ENCODE peak calls at places on chromosomes 1 and 21, in four cellular contexts. G is body of pancreas, L is psoas muscle, P is brain microvascular endothelial cell. S is an unnamed sample. For H3K27me3, the result is how much of the 10 kb centered on the place peaks cover.

GRCh38 chr21:15141236-15141970 is 76.6 kb upstream of the NRIP1 start:
- DNase-seq in G (peak), L (no peak), P (no peak), S (no peak)

GRCh38 chr1:186033744-186034345 is 299.7 kb downstream of the HMCN1 start:
- DNase-seq in G (no peak), L (no peak), P (peak), S (peak)

GRCh38 chr1:244559561-244559960 is 93.4 kb upstream of the DESI2 start:
- DNase-seq in G (no peak), L (no peak), P (no peak), S (no peak)

GRCh38 chr1:147472953-147473734 is 68.2 kb upstream of the BCL9 start:
- DNase-seq in G (no peak), L (no peak), P (peak), S (no peak)

GRCh38 chr1:1348420-1349255 is 580 bp downstream of the DVL1 start:
- DNase-seq in G (peak), L (no peak), P (peak), S (peak)

GRCh38 chr1:224635356-224635755 is 19.2 kb downstream of the CNIH3 start:
- DNase-seq in G (peak), L (no peak), P (peak), S (no peak)

GRCh38 chr1:147168626-147169058 is 3.6 kb downstream of the PRKAB2 start:
- DNase-seq in G (peak), L (no peak), P (peak), S (no peak)

GRCh38 chr1:51535006-51535592 is 16.0 kb upstream of the EPS15 start:
- DNase-seq in G (peak), L (peak), P (peak), S (peak)

GRCh38 chr21:32770514-32771133 is 931 bp downstream of the PAXBP1 start:
- DNase-seq in G (no peak), L (no peak), P (peak), S (no peak)

GRCh38 chr1:233614743-233615521 is 1.0 kb downstream of the KCNK1 start:
- DNase-seq in G (peak), L (no peak), P (no peak), S (peak)

GRCh38 chr1:40477680-40478057 is 579 bp downstream of the ZFP69 start:
- DNase-seq in G (no peak), L (no peak), P (peak), S (peak)

GRCh38 chr1:111990878-111991760 is 1.7 kb upstream of the KCND3 start:
- DNase-seq in G (peak), L (peak), P (no peak), S (peak)

GRCh38 chr1:248825573-248825908 is 174 bp downstream of the SH3BP5L start:
- DNase-seq in G (no peak), L (no peak), P (no peak), S (no peak)

GRCh38 chr1:185960377-185961151 is 226.4 kb downstream of the HMCN1 start:
- DNase-seq in G (peak), L (peak), P (no peak), S (peak)

GRCh38 chr1:33149453-33150190 is 32.2 kb downstream of the TRIM62 start:
- DNase-seq in G (peak), L (no peak), P (no peak), S (no peak)

GRCh38 chr21:32653326-32653901 is 41.2 kb upstream of the CFAP298 start:
- DNase-seq in G (no peak), L (no peak), P (peak), S (no peak)

GRCh38 chr1:82560566-82560965 is 759.8 kb downstream of the ADGRL2 start:
- DNase-seq in G (no peak), L (no peak), P (no peak), S (no peak)

GRCh38 chr21:45435405-45435981 is 30.5 kb downstream of the COL18A1 start:
- DNase-seq in G (no peak), L (no peak), P (no peak), S (no peak)

GRCh38 chr1:169727307-169727706 is 6.6 kb downstream of the SELE start:
- DNase-seq in G (no peak), L (no peak), P (no peak), S (no peak)

GRCh38 chr1:155181371-155182051 is 7.9 kb downstream of the TRIM46 start:
- DNase-seq in G (peak), L (no peak), P (no peak), S (no peak)

GRCh38 chr1:50419192-50419906 is 3.9 kb downstream of the DMRTA2 start:
- DNase-seq in G (no peak), L (no peak), P (no peak), S (no peak)

GRCh38 chr1:43327549-43328292 is 9.9 kb upstream of the MPL start:
- DNase-seq in G (no peak), L (no peak), P (no peak), S (no peak)

GRCh38 chr21:15029077-15029476 is 35.7 kb downstream of the NRIP1 start:
- DNase-seq in G (no peak), L (no peak), P (no peak), S (no peak)

GRCh38 chr1:198106007-198106406 is 50.8 kb upstream of the NEK7 start:
- DNase-seq in G (no peak), L (no peak), P (no peak), S (no peak)

GRCh38 chr1:241964550-241965241 is 7.1 kb downstream of the BECN2 start:
- DNase-seq in G (no peak), L (no peak), P (no peak), S (peak)

GRCh38 chr1:69976896-69977295 is 228.5 kb downstream of the LRRC40 start:
- DNase-seq in G (no peak), L (no peak), P (peak), S (no peak)

GRCh38 chr1:184419734-184420161 is 32.9 kb downstream of the C1orf21 start:
- DNase-seq in G (no peak), L (no peak), P (no peak), S (no peak)

GRCh38 chr1:225677350-225678124 is 24.6 kb upstream of the ENAH start:
- DNase-seq in G (no peak), L (no peak), P (no peak), S (peak)

GRCh38 chr1:163824006-163824405 is 502.3 kb downstream of the NUF2 start:
- DNase-seq in G (no peak), L (peak), P (peak), S (peak)

GRCh38 chr1:21909286-21909759 is 27.8 kb downstream of the HSPG2 start:
- DNase-seq in G (no peak), L (peak), P (peak), S (peak)

GRCh38 chr1:145757420-145757819 is 38.1 kb downstream of the CD160 start:
- DNase-seq in G (no peak), L (no peak), P (no peak), S (no peak)

GRCh38 chr1:75672528-75673393 is 51.7 kb upstream of the ACADM start:
- DNase-seq in G (no peak), L (no peak), P (peak), S (no peak)

GRCh38 chr1:166952002-166952746 is 23.2 kb downstream of the ILDR2 start:
- DNase-seq in G (no peak), L (no peak), P (peak), S (no peak)

GRCh38 chr1:25031966-25032667 is 102.0 kb upstream of the RUNX3 start:
- DNase-seq in G (peak), L (no peak), P (peak), S (no peak)

GRCh38 chr1:160342520-160342919 is 530 bp downstream of the COPA start:
- DNase-seq in G (no peak), L (no peak), P (no peak), S (no peak)

GRCh38 chr1:100217834-100218233 is 31.8 kb downstream of the DBT start:
- DNase-seq in G (no peak), L (no peak), P (no peak), S (peak)

GRCh38 chr1:119632836-119633235 is 15.2 kb downstream of the ZNF697 start:
- DNase-seq in G (no peak), L (no peak), P (no peak), S (no peak)

GRCh38 chr1:119631433-119632102 is 16.5 kb downstream of the ZNF697 start:
- DNase-seq in G (peak), L (peak), P (peak), S (peak)

GRCh38 chr1:119633575-119634325 is 14.3 kb downstream of the ZNF697 start:
- DNase-seq in G (no peak), L (no peak), P (no peak), S (no peak)

GRCh38 chr1:119632103-119632490 is 16.0 kb downstream of the ZNF697 start:
- DNase-seq in G (no peak), L (no peak), P (no peak), S (peak)

DNA sequence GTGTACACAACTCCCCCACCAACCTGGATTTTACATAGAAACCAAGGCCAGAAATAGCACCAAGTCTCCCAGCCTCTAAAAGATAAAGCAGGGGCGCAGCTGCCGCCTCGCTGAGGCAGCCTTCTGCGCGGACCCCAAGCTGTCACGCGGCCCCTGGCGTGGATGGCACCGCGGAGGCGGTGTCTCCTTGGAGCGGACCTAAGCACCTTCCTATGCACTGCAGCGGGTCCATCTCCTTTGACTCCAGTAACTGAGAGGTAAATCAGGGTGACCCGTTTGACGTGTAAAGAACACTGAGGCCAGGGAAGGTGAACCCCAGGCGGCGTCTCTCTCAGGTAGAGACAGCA is 17.0 kb downstream of the ZNF697 start:
- DNase-seq in G (no peak), L (no peak), P (no peak), S (no peak)
- H3K4me3 ChIP-seq in G (no peak), L (peak), P (peak), S (peak)

DNA sequence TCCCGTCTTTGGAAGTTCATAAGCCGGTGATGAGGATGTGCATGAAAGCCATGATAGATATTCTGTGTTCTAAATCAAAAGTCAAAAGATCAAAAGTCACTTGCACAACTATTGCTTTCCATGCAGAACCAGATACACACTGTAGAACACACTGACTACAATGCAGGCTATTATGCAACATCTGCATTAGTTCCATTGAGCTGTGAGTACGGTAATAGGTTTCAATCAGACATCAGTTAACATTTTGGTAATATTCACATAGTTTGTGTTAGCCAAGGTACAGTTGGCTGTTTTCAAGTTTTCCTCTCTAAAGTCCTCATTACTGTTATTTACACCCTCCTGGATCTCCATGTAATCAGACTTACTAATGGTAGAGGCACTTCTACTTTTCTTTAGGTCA is 3.1 kb downstream of the KCNA2 start:
- DNase-seq in G (no peak), L (no peak), P (no peak), S (no peak)
- H3K27me3 ChIP-seq in G (under half), L (under half), P (under half), S (under half)

DNA sequence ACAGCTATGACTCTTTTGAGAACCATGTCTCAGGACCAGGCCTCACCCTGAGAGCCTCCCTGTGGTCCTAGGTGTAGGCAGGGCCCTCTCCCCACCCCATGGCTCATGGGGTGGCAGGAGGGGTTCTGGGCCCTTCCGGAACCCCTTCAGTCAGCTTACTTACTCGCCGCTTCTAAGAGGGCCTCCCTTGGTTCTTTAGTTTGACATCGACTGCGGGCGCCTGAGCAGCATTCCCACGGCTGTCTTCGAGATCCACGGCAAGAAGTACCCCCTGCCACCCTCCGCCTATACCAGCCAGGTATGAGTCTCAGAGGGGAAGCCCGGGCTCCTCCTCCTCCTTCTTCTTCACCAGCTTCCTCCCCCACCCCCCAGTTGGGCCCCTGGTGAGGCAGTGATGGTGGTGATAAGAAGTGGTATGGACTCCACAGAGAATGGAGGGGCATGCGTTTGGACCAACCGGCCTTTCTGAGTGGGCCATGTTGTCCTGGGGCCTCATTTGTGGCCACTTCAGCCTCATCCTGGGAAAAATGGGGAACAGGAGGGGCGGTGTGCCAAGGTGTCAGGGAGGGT is 28.9 kb downstream of the KCNA10 start:
- DNase-seq in G (no peak), L (no peak), P (no peak), S (no peak)
- H3K27ac ChIP-seq in G (no peak), L (no peak), P (no peak), S (no peak)

DNA sequence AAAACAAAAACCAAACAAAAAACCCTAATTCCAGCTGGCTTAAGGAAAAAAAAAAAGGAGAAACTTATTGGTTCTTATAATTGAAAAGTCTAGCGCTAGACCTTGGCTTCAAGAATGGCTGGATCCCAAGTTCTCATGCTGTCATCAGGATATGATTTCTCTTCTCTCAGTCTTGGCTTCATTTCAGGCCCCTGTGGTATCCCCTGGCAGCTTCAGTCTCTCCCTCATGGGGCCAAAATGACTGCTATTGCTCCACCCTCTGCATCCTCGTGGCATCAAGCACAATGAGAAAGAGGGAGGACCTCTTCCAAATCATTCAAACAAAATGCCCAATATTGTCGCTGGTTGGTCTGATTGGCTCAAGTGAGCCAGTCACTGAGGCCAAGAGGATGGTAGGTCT is 80.7 kb downstream of the GIPC2 start:
- DNase-seq in G (no peak), L (no peak), P (no peak), S (no peak)
- H3K4me3 ChIP-seq in G (no peak), L (no peak), P (no peak), S (no peak)

GRCh38 chr1:156629825-156630449 is 10.7 kb downstream of the HAPLN2 start:
- DNase-seq in G (no peak), L (no peak), P (no peak), S (no peak)
- H3K27me3 ChIP-seq in G (under half), L (under half), P (under half), S (under half)

GRCh38 chr1:8947127-8947691 is 1.5 kb downstream of the CA6 start:
- DNase-seq in G (no peak), L (no peak), P (no peak), S (no peak)
- H3K27ac ChIP-seq in G (no peak), L (no peak), P (no peak), S (no peak)